ENCODE peak calls at places on chromosome 14, in six cellular contexts. One of them, this sample, is unnamed.

GRCh38 chr14:50985816-50986396 is 41.6 kb upstream of the PYGL start:
- DNase-seq in GDM1: no peak
- DNase-seq in activated T-cell treated with anti-CD3 and anti-CD28 coated beads, Interleukin-2, amount 50 U/mL, for 72 hours: no peak
- DNase-seq in lower leg skin: no peak
- DNase-seq in non-pigmented ciliary epithelial cell: no peak
- DNase-seq in lower lobe of right lung: no peak
- DNase-seq in this sample: no peak

GRCh38 chr14:103517172-103517566 is 5.5 kb downstream of the CKB start:
- DNase-seq in GDM1: no peak
- DNase-seq in activated T-cell treated with anti-CD3 and anti-CD28 coated beads, Interleukin-2, amount 50 U/mL, for 72 hours: no peak
- DNase-seq in lower leg skin: no peak
- DNase-seq in non-pigmented ciliary epithelial cell: no peak
- DNase-seq in lower lobe of right lung: peak
- DNase-seq in this sample: no peak

GRCh38 chr14:83556746-83557460 is 1973.0 kb upstream of the FLRT2 start:
- DNase-seq in GDM1: no peak
- DNase-seq in activated T-cell treated with anti-CD3 and anti-CD28 coated beads, Interleukin-2, amount 50 U/mL, for 72 hours: no peak
- DNase-seq in lower leg skin: no peak
- DNase-seq in non-pigmented ciliary epithelial cell: peak
- DNase-seq in lower lobe of right lung: no peak
- DNase-seq in this sample: no peak

GRCh38 chr14:59377991-59378720 is 87.0 kb downstream of the GPR135 start:
- DNase-seq in GDM1: no peak
- DNase-seq in activated T-cell treated with anti-CD3 and anti-CD28 coated beads, Interleukin-2, amount 50 U/mL, for 72 hours: no peak
- DNase-seq in lower leg skin: no peak
- DNase-seq in non-pigmented ciliary epithelial cell: no peak
- DNase-seq in lower lobe of right lung: no peak
- DNase-seq in this sample: no peak

GRCh38 chr14:105182296-105183020 is 1.3 kb upstream of the NUDT14 start:
- DNase-seq in GDM1: no peak
- DNase-seq in activated T-cell treated with anti-CD3 and anti-CD28 coated beads, Interleukin-2, amount 50 U/mL, for 72 hours: no peak
- DNase-seq in lower leg skin: no peak
- DNase-seq in non-pigmented ciliary epithelial cell: no peak
- DNase-seq in lower lobe of right lung: no peak
- DNase-seq in this sample: no peak

GRCh38 chr14:50062438-50063039 is 53.8 kb downstream of the VCPKMT start:
- DNase-seq in GDM1: peak
- DNase-seq in activated T-cell treated with anti-CD3 and anti-CD28 coated beads, Interleukin-2, amount 50 U/mL, for 72 hours: peak
- DNase-seq in lower leg skin: peak
- DNase-seq in non-pigmented ciliary epithelial cell: peak
- DNase-seq in lower lobe of right lung: no peak
- DNase-seq in this sample: peak

GRCh38 chr14:102911541-102911951 is 10.9 kb upstream of the AMN start:
- DNase-seq in GDM1: no peak
- DNase-seq in activated T-cell treated with anti-CD3 and anti-CD28 coated beads, Interleukin-2, amount 50 U/mL, for 72 hours: no peak
- DNase-seq in lower leg skin: no peak
- DNase-seq in non-pigmented ciliary epithelial cell: no peak
- DNase-seq in lower lobe of right lung: no peak
- DNase-seq in this sample: no peak

GRCh38 chr14:101288436-101289229 is 272.7 kb upstream of the DIO3 start:
- DNase-seq in GDM1: no peak
- DNase-seq in activated T-cell treated with anti-CD3 and anti-CD28 coated beads, Interleukin-2, amount 50 U/mL, for 72 hours: no peak
- DNase-seq in lower leg skin: no peak
- DNase-seq in non-pigmented ciliary epithelial cell: no peak
- DNase-seq in lower lobe of right lung: no peak
- DNase-seq in this sample: no peak

GRCh38 chr14:50061664-50062437 is 54.5 kb downstream of the VCPKMT start:
- DNase-seq in GDM1: peak
- DNase-seq in activated T-cell treated with anti-CD3 and anti-CD28 coated beads, Interleukin-2, amount 50 U/mL, for 72 hours: peak
- DNase-seq in lower leg skin: peak
- DNase-seq in non-pigmented ciliary epithelial cell: no peak
- DNase-seq in lower lobe of right lung: no peak
- DNase-seq in this sample: peak

GRCh38 chr14:23300687-23301223 is 1.9 kb downstream of the PPP1R3E start:
- DNase-seq in GDM1: no peak
- DNase-seq in activated T-cell treated with anti-CD3 and anti-CD28 coated beads, Interleukin-2, amount 50 U/mL, for 72 hours: peak
- DNase-seq in lower leg skin: peak
- DNase-seq in non-pigmented ciliary epithelial cell: no peak
- DNase-seq in lower lobe of right lung: no peak
- DNase-seq in this sample: peak

GRCh38 chr14:37697489-37698121 is 102.2 kb downstream of the TTC6 start:
- DNase-seq in GDM1: no peak
- DNase-seq in activated T-cell treated with anti-CD3 and anti-CD28 coated beads, Interleukin-2, amount 50 U/mL, for 72 hours: no peak
- DNase-seq in lower leg skin: no peak
- DNase-seq in non-pigmented ciliary epithelial cell: peak
- DNase-seq in lower lobe of right lung: no peak
- DNase-seq in this sample: no peak

GRCh38 chr14:75249251-75249957 is 29.2 kb upstream of the FOS start:
- DNase-seq in GDM1: no peak
- DNase-seq in activated T-cell treated with anti-CD3 and anti-CD28 coated beads, Interleukin-2, amount 50 U/mL, for 72 hours: peak
- DNase-seq in lower leg skin: no peak
- DNase-seq in non-pigmented ciliary epithelial cell: no peak
- DNase-seq in lower lobe of right lung: peak
- DNase-seq in this sample: peak

This sample was measured in stimulated activated naive CD8-positive, alpha-beta T cell treated with anti-CD3 and anti-CD28 coated beads, Interleukin-15, amount 100 ng/mL, for 72 hours.